ENCODE peak calls at places on chromosomes 7 and 10, in seven cellular contexts. C is SW 1271, S is EL, U is hippocampal formation, B is NCI-H345, R is DMS79, V is T1000. W is an unnamed sample.

GRCh38 chr10:5404188-5405041 is at the start of gene TUBAL3:
- DNase-seq in U (no peak), B (no peak), S (peak), V (no peak), C (no peak), R (no peak), W (no peak)

GRCh38 chr7:14962778-14963177 is 60.2 kb upstream of the DGKB start:
- DNase-seq in B (no peak), R (no peak), S (no peak), C (no peak), U (no peak), V (no peak), W (no peak)

GRCh38 chr7:28686418-28686800 is 271.7 kb downstream of the TRIL start:
- DNase-seq in B (no peak), R (no peak), V (no peak), U (peak), S (peak), C (no peak), W (no peak)

GRCh38 chr7:126776506-126776905 is 476.2 kb downstream of the GRM8 start:
- DNase-seq in R (peak), C (no peak), U (no peak), S (no peak), V (no peak), B (no peak), W (no peak)

GRCh38 chr7:98329974-98330373 is 48.5 kb downstream of the BRI3 start:
- DNase-seq in S (no peak), B (no peak), V (no peak), C (no peak), U (no peak), R (no peak), W (no peak)

GRCh38 chr10:118568327-118568848 is 27.1 kb downstream of the PRLHR start:
- DNase-seq in C (no peak), S (peak), V (peak), B (peak), U (no peak), R (no peak), W (peak)

GRCh38 chr10:52442576-52442975 is 128.5 kb downstream of the DKK1 start:
- DNase-seq in R (no peak), B (no peak), C (no peak), V (no peak), U (no peak), S (peak), W (no peak)

GRCh38 chr7:103150192-103150591 is 1.3 kb upstream of the NAPEPLD start:
- DNase-seq in U (no peak), C (no peak), B (no peak), V (no peak), S (no peak), R (no peak), W (no peak)

GRCh38 chr10:62029401-62029800 is 127.9 kb downstream of the ARID5B start:
- DNase-seq in V (no peak), B (no peak), R (no peak), C (no peak), S (no peak), U (no peak), W (no peak)

GRCh38 chr10:71933651-71934050 is 30.5 kb upstream of the CHST3 start:
- DNase-seq in S (no peak), B (no peak), U (no peak), V (no peak), C (no peak), R (no peak), W (peak)

GRCh38 chr10:128560993-128561392 is 434.8 kb upstream of the MKI67 start:
- DNase-seq in S (no peak), C (no peak), R (no peak), B (no peak), V (no peak), U (no peak), W (no peak)

GRCh38 chr7:75966209-75966961 is 28.0 kb downstream of the TMEM120A start:
- DNase-seq in B (peak), U (no peak), R (no peak), S (no peak), C (no peak), V (no peak), W (no peak)

GRCh38 chr7:156155988-156156733 is 343.9 kb upstream of the SHH start:
- DNase-seq in S (no peak), B (peak), C (no peak), R (no peak), U (no peak), V (no peak), W (no peak)

GRCh38 chr10:102280397-102281015 is 35.2 kb downstream of the GBF1 start:
- DNase-seq in B (peak), S (peak), U (no peak), C (no peak), R (no peak), V (no peak), W (no peak)

GRCh38 chr10:122054046-122055025 is 65.4 kb downstream of the TACC2 start:
- DNase-seq in U (no peak), S (peak), B (no peak), C (no peak), V (peak), R (no peak), W (no peak)

GRCh38 chr7:88759216-88759955 is at the start of gene ZNF804B:
- DNase-seq in B (peak), C (no peak), V (no peak), R (peak), U (peak), S (no peak), W (no peak)

GRCh38 chr10:77603529-77603927 is 34.1 kb downstream of the KCNMA1 start:
- DNase-seq in S (peak), B (no peak), C (no peak), V (no peak), R (no peak), U (no peak), W (no peak)

GRCh38 chr10:13717936-13718772 is 131.4 kb downstream of the PRPF18 start:
- DNase-seq in R (peak), S (peak), B (no peak), C (no peak), U (peak), V (peak), W (peak)

GRCh38 chr10:30749368-30749767 is 119.8 kb upstream of the LYZL2 start:
- DNase-seq in V (no peak), B (no peak), S (no peak), C (no peak), U (no peak), R (no peak), W (no peak)

GRCh38 chr7:138610671-138611170 is 90.4 kb downstream of the SVOPL start:
- DNase-seq in B (no peak), C (no peak), V (no peak), R (no peak), S (no peak), U (no peak), W (no peak)

GRCh38 chr10:49139866-49140195 is 6.0 kb upstream of the FAM170B start:
- DNase-seq in B (no peak), R (no peak), S (peak), C (no peak), U (no peak), V (peak), W (no peak)

GRCh38 chr10:27440478-27440877 is 63.6 kb upstream of the RAB18 start:
- DNase-seq in U (no peak), V (no peak), C (no peak), R (no peak), S (no peak), B (no peak), W (no peak)

GRCh38 chr10:114393482-114393881 is 10.8 kb downstream of the AFAP1L2 start:
- DNase-seq in C (no peak), S (no peak), B (no peak), R (no peak), V (no peak), U (no peak), W (no peak)

GRCh38 chr7:10239643-10240345 is 733.9 kb upstream of the PHF14 start:
- DNase-seq in U (no peak), C (no peak), S (no peak), R (no peak), V (no peak), B (peak), W (no peak)

GRCh38 chr10:79354615-79355014 is 7.3 kb downstream of the PPIF start:
- DNase-seq in C (no peak), R (no peak), B (no peak), U (no peak), V (no peak), S (no peak), W (no peak)

GRCh38 chr7:42993038-42993437 is 60.9 kb downstream of the MRPL32 start:
- DNase-seq in R (no peak), B (no peak), U (no peak), V (no peak), S (no peak), C (no peak), W (no peak)

GRCh38 chr10:93752761-93753160 is 5.0 kb upstream of the LGI1 start:
- DNase-seq in V (peak), S (peak), U (no peak), C (no peak), B (no peak), R (no peak), W (no peak)

GRCh38 chr7:25360471-25360870 is 132.2 kb upstream of the NPVF start:
- DNase-seq in R (no peak), S (no peak), B (peak), V (no peak), C (no peak), U (no peak), W (no peak)

GRCh38 chr7:138961159-138961558 is 20.0 kb downstream of the KIAA1549 start:
- DNase-seq in R (no peak), U (no peak), V (no peak), C (no peak), B (no peak), S (no peak), W (no peak)

GRCh38 chr7:139725077-139725476 is 52.7 kb downstream of the HIPK2 start:
- DNase-seq in R (peak), V (no peak), S (peak), C (no peak), B (peak), U (no peak), W (no peak)

GRCh38 chr10:28327494-28327886 is 24.6 kb upstream of the MPP7 start:
- DNase-seq in S (peak), U (no peak), C (no peak), B (no peak), R (no peak), V (no peak), W (no peak)

GRCh38 chr7:151608031-151608551 is 88.4 kb upstream of the RHEB start:
- DNase-seq in S (peak), C (no peak), V (no peak), R (no peak), U (no peak), B (no peak), W (no peak)

GRCh38 chr10:61608255-61609040 is 54.3 kb upstream of the CABCOCO1 start:
- DNase-seq in S (peak), U (no peak), V (no peak), R (no peak), C (no peak), B (no peak), W (no peak)

GRCh38 chr10:43648083-43648391 is 644 bp downstream of the ZNF32 start:
- DNase-seq in C (no peak), S (no peak), U (no peak), V (no peak), R (no peak), B (no peak), W (no peak)

GRCh38 chr10:111756541-111757061 is 427.0 kb downstream of the GPAM start:
- DNase-seq in U (peak), C (peak), B (peak), S (peak), R (no peak), V (peak), W (no peak)